ENCODE peak calls at places on chromosome 14, in five cellular contexts. G is HepG2, S is K562, N is GM12878, I is H1. B is an unnamed sample.
A peak's percentile ranks its signal among the peaks of the same experiment; 100 is the strongest.

GRCh38 chr14:75832621-75833297 is 149.0 kb downstream of the TGFB3 start:
- DNase-seq in I (no peak), N (no peak), S (peak; percentile 38), G (no peak), B (no peak)

GRCh38 chr14:104794641-104795467 is 694 bp downstream of the AKT1 start:
- DNase-seq in N (no peak), S (peak; percentile 66), I (no peak), G (no peak), B (no peak)

GRCh38 chr14:37565550-37565949 is 29.5 kb downstream of the FOXA1 start:
- DNase-seq in S (no peak), G (peak; percentile 70), I (no peak), N (no peak), B (no peak)

GRCh38 chr14:63045234-63045611 is at the start of gene KCNH5:
- DNase-seq in N (no peak), I (peak; percentile 80), S (no peak), G (no peak), B (no peak)

GRCh38 chr14:68682166-68683103 is 110.4 kb downstream of the ZFP36L1 start:
- DNase-seq in N (peak; percentile 48), I (no peak), S (no peak), G (peak; percentile 39), B (no peak)

GRCh38 chr14:75022655-75023054 is 19.9 kb downstream of the EIF2B2 start:
- DNase-seq in S (peak; percentile 16), G (peak; percentile 40), N (no peak), I (no peak), B (no peak)

GRCh38 chr14:62189698-62190097 is 427.5 kb downstream of the SNAPC1 start:
- DNase-seq in N (no peak), S (no peak), I (no peak), G (no peak), B (no peak)

GRCh38 chr14:69505338-69506240 is 21.1 kb downstream of the PLEKHD1 start:
- DNase-seq in G (peak; percentile 23), I (no peak), N (no peak), S (no peak), B (peak; percentile 43)

GRCh38 chr14:88130057-88130432 is 125.1 kb downstream of the GPR65 start:
- DNase-seq in I (no peak), N (no peak), G (no peak), S (no peak), B (no peak)

GRCh38 chr14:50260511-50260910 is 29.1 kb upstream of the SOS2 start:
- DNase-seq in I (no peak), S (no peak), G (peak; percentile 23), N (no peak), B (peak; percentile 3)

DNA sequence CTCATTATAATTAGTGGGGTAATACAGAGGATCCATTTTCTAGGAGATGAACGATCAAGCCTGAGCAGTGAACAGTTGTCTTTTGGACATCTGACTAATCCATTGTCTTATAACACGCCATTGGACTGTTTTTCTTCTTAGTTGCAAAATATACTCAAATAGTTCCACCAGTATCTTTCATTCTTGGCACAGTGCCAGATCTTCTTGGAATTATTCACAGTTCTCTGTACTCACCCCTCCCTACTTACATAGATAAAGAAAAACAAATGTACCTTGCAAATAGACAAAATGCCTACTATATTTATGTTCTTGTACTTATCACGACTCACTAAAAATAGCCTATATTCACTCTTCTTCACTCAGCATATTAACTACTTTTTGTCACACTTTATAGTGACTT is 3.8 kb downstream of the CBLN3 start:
- DNase-seq in I (no peak), N (no peak), S (peak; percentile 50), G (peak; percentile 63), B (no peak)
- TF ChIP-seq SIN3A in I (no peak), N (no peak), S (no peak), G (no peak), B (no peak)

GRCh38 chr14:106879241-106879640 is 1352.9 kb downstream of the TMEM121 start:
- DNase-seq in N (no peak), I (peak; percentile 42), S (peak; percentile 22), G (peak; percentile 65), B (peak; percentile 10)

GRCh38 chr14:106877527-106877926 is 1351.1 kb downstream of the TMEM121 start:
- DNase-seq in N (no peak), S (no peak), I (no peak), G (no peak), B (no peak)

GRCh38 chr14:106883218-106883692 is 1356.9 kb downstream of the TMEM121 start:
- DNase-seq in G (peak; percentile 39), N (no peak), S (peak; percentile 21), I (peak; percentile 56), B (no peak)
- TF ChIP-seq CTCF in G (peak; percentile 76), N (peak; percentile 62), S (peak; percentile 30), I (peak; percentile 66), B (peak; percentile 26)

GRCh38 chr14:96055753-96056508 is 16.8 kb downstream of the C14orf132 start:
- DNase-seq in N (no peak), I (peak; percentile 42), S (no peak), G (no peak), B (no peak)
- TF ChIP-seq ZNF274 in N (no peak), I (no peak), S (no peak), G (no peak), B (no peak)

GRCh38 chr14:64720190-64720589 is 16.0 kb downstream of the PLEKHG3 start:
- DNase-seq in S (no peak), I (no peak), G (peak; percentile 67), N (no peak), B (peak; percentile 93)

GRCh38 chr14:64717870-64718269 is 13.6 kb downstream of the PLEKHG3 start:
- DNase-seq in I (no peak), S (no peak), N (no peak), G (no peak), B (no peak)

GRCh38 chr14:64721391-64721791 is 17.2 kb downstream of the PLEKHG3 start:
- DNase-seq in N (no peak), S (no peak), I (no peak), G (no peak), B (no peak)

GRCh38 chr14:64719601-64720000 is 15.4 kb downstream of the PLEKHG3 start:
- DNase-seq in I (no peak), G (no peak), S (no peak), N (no peak), B (no peak)

GRCh38 chr14:64718762-64719161 is 14.5 kb downstream of the PLEKHG3 start:
- DNase-seq in G (no peak), I (no peak), N (no peak), S (no peak), B (no peak)
- TF ChIP-seq SIN3A in G (no peak), I (no peak), N (no peak), S (no peak), B (no peak)

GRCh38 chr14:52873694-52874093 is 77.2 kb downstream of the FERMT2 start:
- DNase-seq in I (no peak), G (no peak), N (no peak), S (no peak), B (no peak)

GRCh38 chr14:52873096-52873495 is 77.8 kb downstream of the FERMT2 start:
- DNase-seq in N (no peak), S (no peak), G (no peak), I (no peak), B (no peak)

GRCh38 chr14:52875707-52876106 is 75.1 kb downstream of the FERMT2 start:
- DNase-seq in I (no peak), N (no peak), G (no peak), S (no peak), B (no peak)

GRCh38 chr14:52876311-52876710 is 74.5 kb downstream of the FERMT2 start:
- DNase-seq in N (no peak), G (no peak), I (no peak), S (no peak), B (no peak)

GRCh38 chr14:52874389-52874788 is 76.5 kb downstream of the FERMT2 start:
- DNase-seq in N (no peak), S (no peak), I (no peak), G (no peak), B (no peak)
- TF ChIP-seq CTCF in N (no peak), S (no peak), I (no peak), G (no peak), B (no peak)

GRCh38 chr14:100187247-100187833 is 27.9 kb upstream of the DEGS2 start:
- DNase-seq in S (no peak), G (no peak), N (no peak), I (no peak), B (no peak)
- TF ChIP-seq ZNF274 in S (no peak), G (no peak), N (no peak), I (no peak), B (no peak)

GRCh38 chr14:25518347-25518746 is 468.4 kb upstream of the STXBP6 start:
- DNase-seq in I (no peak), N (no peak), S (no peak), G (no peak), B (no peak)

DNA sequence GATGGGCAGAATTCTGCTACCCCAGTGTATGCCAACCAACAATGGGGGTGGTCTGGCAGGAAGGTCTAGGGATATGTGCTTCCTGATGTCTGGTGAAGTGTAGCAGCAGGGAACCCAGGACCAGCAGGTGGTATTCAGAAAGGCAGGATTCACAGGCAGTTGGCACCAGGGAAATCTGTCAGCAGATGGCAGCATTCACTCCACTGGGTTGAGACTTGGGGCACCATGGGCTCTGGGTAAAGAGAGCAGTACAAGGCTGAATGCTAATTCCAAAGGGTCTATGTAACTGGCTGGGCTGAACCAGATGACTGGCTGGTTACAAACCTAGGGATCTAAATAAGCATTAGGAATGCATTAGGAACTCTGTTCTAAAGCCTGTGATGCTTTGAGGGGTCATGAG is 466.9 kb upstream of the STXBP6 start:
- DNase-seq in N (no peak), I (peak; percentile 54), S (no peak), G (no peak), B (no peak)
- TF ChIP-seq SIN3A in N (no peak), I (no peak), S (no peak), G (no peak), B (no peak)

GRCh38 chr14:93332853-93333630 is at the start of gene BTBD7:
- DNase-seq in S (peak; percentile 88), N (peak; percentile 63), I (peak; percentile 95), G (peak; percentile 90), B (peak; percentile 90)
- TF ChIP-seq CTCF in S (no peak), N (no peak), I (no peak), G (peak; percentile 9), B (no peak)

DNA sequence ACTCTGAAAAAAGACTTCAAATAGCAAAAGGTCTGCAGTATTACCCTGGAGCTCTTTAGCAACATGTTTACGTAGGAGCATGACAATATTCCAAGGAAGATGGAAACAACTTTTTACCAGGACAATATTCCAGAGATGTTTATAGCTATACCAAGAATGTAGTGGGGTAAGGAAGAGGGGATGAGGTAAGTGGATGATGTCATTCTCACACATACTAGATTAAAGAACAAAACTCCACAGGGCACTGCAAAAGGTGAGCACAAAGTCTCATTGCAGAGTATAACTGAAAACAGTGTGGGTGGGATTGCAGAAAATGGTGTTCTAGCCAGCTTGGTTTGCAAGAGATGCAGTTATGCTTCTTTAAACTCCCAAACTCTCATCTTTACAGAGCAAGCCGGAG is 8.4 kb downstream of the CMTM5 start:
- DNase-seq in N (no peak), I (no peak), G (no peak), S (no peak), B (no peak)
- TF ChIP-seq ZNF274 in N (no peak), I (no peak), G (no peak), S (no peak), B (no peak)